ENCODE peak calls at places on chromosomes 11 and 22, in five cellular contexts. E, P, T, F and V are unnamed samples.

GRCh38 chr11:115170133-115170815 is 333.9 kb downstream of the CADM1 start:
- DNase-seq in E (no peak), P (no peak), T (no peak), F (peak; percentile 29), V (peak; percentile 21)

GRCh38 chr11:61543606-61544306 is 35.2 kb downstream of the LRRC10B start:
- DNase-seq in E (no peak), P (peak; percentile 32), T (no peak), F (peak; percentile 18), V (peak; percentile 69)

GRCh38 chr11:94130589-94131362 is 2.1 kb downstream of the PANX1 start:
- DNase-seq in E (peak; percentile 73), P (peak; percentile 93), T (no peak), F (peak; percentile 57), V (peak; percentile 82)

GRCh38 chr11:69486773-69487266 is 5.4 kb downstream of the LINC01488 start:
- DNase-seq in E (no peak), P (no peak), T (peak; percentile 62), F (no peak), V (no peak)

GRCh38 chr11:94737171-94737611 is 31.0 kb upstream of the AMOTL1 start:
- DNase-seq in E (no peak), P (peak; percentile 63), T (no peak), F (no peak), V (peak; percentile 58)

GRCh38 chr11:68439355-68440065 is 21.0 kb upstream of the PPP6R3 start:
- DNase-seq in E (no peak), P (no peak), T (no peak), F (no peak), V (no peak)

GRCh38 chr22:31246687-31247086 is 34.6 kb downstream of the LIMK2 start:
- DNase-seq in E (no peak), P (no peak), T (no peak), F (no peak), V (no peak)

GRCh38 chr11:1126935-1127663 is 30.7 kb upstream of the MUC5AC start:
- DNase-seq in E (no peak), P (no peak), T (peak; percentile 63), F (no peak), V (no peak)

GRCh38 chr11:36090351-36091245 is 146.7 kb downstream of the LDLRAD3 start:
- DNase-seq in E (no peak), P (no peak), T (no peak), F (no peak), V (no peak)

GRCh38 chr11:11157201-11157600 is 195.8 kb downstream of the CSNK2A3 start:
- DNase-seq in E (no peak), P (no peak), T (no peak), F (peak; percentile 29), V (peak; percentile 21)

GRCh38 chr11:57567210-57567511 is 311 bp downstream of the UBE2L6 start:
- DNase-seq in E (no peak), P (peak; percentile 7), T (no peak), F (peak; percentile 7), V (no peak)

GRCh38 chr11:59102259-59102765 is 4.7 kb upstream of the FAM111B start:
- DNase-seq in E (no peak), P (no peak), T (peak; percentile 71), F (peak; percentile 35), V (peak; percentile 13)

GRCh38 chr11:42524534-42525227 is 787.1 kb upstream of the API5 start:
- DNase-seq in E (no peak), P (peak; percentile 74), T (no peak), F (peak; percentile 66), V (peak; percentile 61)

GRCh38 chr11:13110929-13111812 is 102.1 kb downstream of the RASSF10 start:
- DNase-seq in E (no peak), P (peak; percentile 83), T (no peak), F (peak; percentile 56), V (peak; percentile 56)

GRCh38 chr22:49013707-49014106 is 814.0 kb downstream of the BRD1 start:
- DNase-seq in E (no peak), P (no peak), T (no peak), F (no peak), V (no peak)

GRCh38 chr11:134519390-134519750 is 107.3 kb upstream of the B3GAT1 start:
- DNase-seq in E (no peak), P (no peak), T (peak; percentile 41), F (no peak), V (no peak)

GRCh38 chr22:23503736-23504440 is 76.2 kb downstream of the IGLL1 start:
- DNase-seq in E (no peak), P (no peak), T (peak; percentile 45), F (no peak), V (no peak)

GRCh38 chr22:29311468-29312217 is 3.9 kb downstream of the RASL10A start:
- DNase-seq in E (no peak), P (no peak), T (peak; percentile 84), F (no peak), V (no peak)

GRCh38 chr11:102846292-102846691 is 2.9 kb upstream of the MMP3 start:
- DNase-seq in E (no peak), P (peak; percentile 55), T (no peak), F (no peak), V (peak; percentile 27)

GRCh38 chr11:67054851-67055523 is 1.7 kb upstream of the RHOD start:
- DNase-seq in E (no peak), P (peak; percentile 75), T (no peak), F (peak; percentile 93), V (peak; percentile 84)

GRCh38 chr11:113395782-113396336 is 8.3 kb downstream of the ANKK1 start:
- DNase-seq in E (no peak), P (no peak), T (no peak), F (no peak), V (no peak)

GRCh38 chr11:83257638-83258229 is 28.4 kb downstream of the CCDC90B start:
- DNase-seq in E (no peak), P (peak; percentile 89), T (no peak), F (peak; percentile 76), V (peak; percentile 77)
- TF ChIP-seq CTCF in E (no peak), P (no peak), T (no peak), F (no peak), V (no peak)

DNA sequence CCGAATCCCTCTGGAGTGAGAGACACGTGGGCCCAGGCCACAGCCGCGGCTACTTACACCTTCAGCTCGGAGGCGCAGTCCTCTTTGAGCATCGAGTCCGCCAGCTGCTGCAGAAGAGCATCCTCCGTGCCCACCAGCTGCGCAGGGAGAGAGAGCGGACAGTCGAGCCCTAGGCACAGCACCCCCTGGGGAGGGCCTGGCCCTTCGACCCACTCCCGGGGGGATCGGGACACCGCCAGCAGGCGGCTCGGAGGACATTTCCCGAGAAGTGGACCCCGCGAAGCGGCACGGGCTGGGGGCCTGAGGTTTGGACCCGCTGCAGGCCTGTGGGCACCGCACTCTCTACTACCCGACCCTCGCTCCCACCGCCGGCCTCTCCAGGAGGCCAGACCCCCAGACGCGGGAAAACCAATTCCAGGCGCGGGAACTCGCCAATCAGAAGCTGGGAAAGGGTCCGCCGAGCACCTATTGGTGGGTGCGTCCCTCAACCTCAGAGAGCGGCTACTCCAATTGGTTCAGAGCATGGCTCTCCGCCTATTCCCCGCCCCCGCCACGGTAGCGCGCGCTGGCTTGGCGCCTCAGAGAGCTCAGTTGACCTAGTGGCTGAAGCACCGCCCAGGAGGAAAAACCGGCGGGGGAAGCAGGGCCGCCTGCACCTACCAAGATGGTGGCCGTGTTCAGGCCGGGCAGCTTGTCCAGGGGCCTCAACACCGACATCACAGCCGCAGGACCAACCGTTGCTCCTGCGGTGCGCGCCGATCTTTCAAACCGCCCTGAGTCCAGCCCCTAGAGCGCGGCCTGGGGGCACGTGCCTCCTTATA is at the start of gene CENPM:
- DNase-seq in E (no peak), P (peak; percentile 82), T (peak; percentile 95), F (peak; percentile 93), V (peak; percentile 90)
- TF ChIP-seq CTCF in E (peak; percentile 32), P (no peak), T (no peak), F (peak; percentile 59), V (peak; percentile 60)

DNA sequence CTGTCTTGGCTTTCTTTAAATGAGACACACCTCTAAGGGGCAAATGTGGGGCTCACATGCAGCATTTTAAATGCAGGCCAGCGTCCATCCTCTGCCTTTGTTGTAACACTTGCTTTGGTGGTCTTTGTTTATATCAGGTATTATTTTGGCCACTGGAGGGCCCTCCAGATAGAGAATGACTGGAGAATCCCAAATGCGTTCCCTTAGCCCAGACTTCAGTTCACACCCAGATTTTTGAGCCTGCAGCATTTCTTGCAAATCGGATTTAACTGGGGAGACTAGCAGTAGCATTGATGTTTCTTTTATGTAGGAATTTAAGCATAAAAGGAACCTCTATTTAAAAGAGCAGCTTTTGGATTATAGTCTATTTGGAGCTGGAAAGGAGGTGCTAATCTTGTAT is 200.2 kb upstream of the SORL1-AS1 start:
- DNase-seq in E (no peak), P (no peak), T (no peak), F (no peak), V (no peak)
- TF ChIP-seq CTCF in E (peak; percentile 27), P (peak; percentile 50), T (no peak), F (peak; percentile 71), V (peak; percentile 73)

GRCh38 chr11:72015511-72016061 is 16.9 kb downstream of the IL18BP start:
- DNase-seq in E (no peak), P (no peak), T (no peak), F (peak; percentile 28), V (no peak)
- TF ChIP-seq CTCF in E (peak; percentile 58), P (peak; percentile 22), T (peak; percentile 36), F (peak; percentile 74), V (peak; percentile 62)

GRCh38 chr22:44325718-44326548 is 13.2 kb upstream of the SHISAL1 start:
- DNase-seq in E (no peak), P (peak; percentile 49), T (no peak), F (no peak), V (peak; percentile 5)
- TF ChIP-seq CTCF in E (peak; percentile 40), P (peak; percentile 18), T (no peak), F (peak; percentile 67), V (peak; percentile 54)

GRCh38 chr11:77589181-77589520 is 602 bp upstream of the AQP11 start:
- DNase-seq in E (no peak), P (no peak), T (no peak), F (no peak), V (no peak)
- TF ChIP-seq CTCF in E (no peak), P (no peak), T (no peak), F (no peak), V (no peak)

GRCh38 chr11:7572001-7572712 is 58.4 kb downstream of the PPFIBP2 start:
- DNase-seq in E (no peak), P (no peak), T (no peak), F (no peak), V (no peak)
- TF ChIP-seq CTCF in E (no peak), P (no peak), T (no peak), F (no peak), V (peak; percentile 42)

DNA sequence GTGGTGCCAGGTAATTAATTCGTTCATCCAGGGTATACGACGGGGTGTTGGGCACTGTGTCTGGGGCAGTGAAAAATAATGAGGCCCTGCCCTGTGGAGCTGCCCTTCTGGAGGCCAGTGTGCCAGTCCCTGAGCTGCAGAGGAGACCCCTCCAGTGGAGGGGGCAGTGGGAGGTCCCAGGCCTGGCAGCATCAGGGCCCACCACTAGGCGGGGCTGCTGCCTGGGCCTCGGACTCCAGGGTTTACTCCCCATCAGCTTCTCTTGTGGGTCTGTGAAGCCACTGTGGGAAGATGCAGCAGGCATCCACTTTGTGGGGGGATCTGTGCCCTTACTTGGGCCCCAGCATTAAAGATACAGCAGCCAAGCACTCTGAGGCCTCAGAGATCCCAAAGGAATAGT is 17.4 kb upstream of the TMPRSS6 start:
- DNase-seq in E (no peak), P (no peak), T (no peak), F (no peak), V (no peak)
- TF ChIP-seq CTCF in E (peak; percentile 24), P (no peak), T (no peak), F (peak; percentile 45), V (peak; percentile 63)